ENCODE peak calls at places on chromosomes 6 and 20, in seven cellular contexts. J is HCT116, Q is SK-N-SH, E is HepG2, R is H1, P is GM12878, Y is K562. D is an unnamed sample.

GRCh38 chr6:30515967-30516753 is 26.9 kb downstream of the HLA-E start:
- DNase-seq in Y (peak; percentile 93), J (peak; percentile 61), Q (peak; percentile 76), R (peak; percentile 65), P (peak; percentile 92), E (peak; percentile 95), D (peak; percentile 93)

GRCh38 chr20:25541676-25542075 is 43.7 kb downstream of the NINL start:
- DNase-seq in J (no peak), Y (no peak), Q (no peak), E (no peak), R (no peak), P (no peak), D (no peak)

GRCh38 chr6:127182501-127182900 is 64.0 kb downstream of the RSPO3 start:
- DNase-seq in P (no peak), Q (no peak), E (no peak), R (no peak), Y (no peak), J (no peak), D (no peak)

GRCh38 chr6:98957440-98957839 is 9.7 kb upstream of the FBXL4 start:
- DNase-seq in Q (no peak), E (peak; percentile 2), R (no peak), J (peak; percentile 33), Y (no peak), P (no peak), D (peak; percentile 22)

GRCh38 chr6:2780109-2780730 is 15.0 kb downstream of the WRNIP1 start:
- DNase-seq in J (no peak), R (no peak), Y (no peak), E (no peak), Q (no peak), P (no peak), D (no peak)

GRCh38 chr20:57785720-57786119 is 75.9 kb upstream of the PMEPA1 start:
- DNase-seq in P (no peak), Q (no peak), J (no peak), Y (no peak), E (no peak), R (no peak), D (no peak)

GRCh38 chr20:63364801-63365585 is 3.8 kb upstream of the CHRNA4 start:
- DNase-seq in Y (no peak), Q (no peak), P (no peak), R (no peak), J (no peak), E (no peak), D (no peak)

GRCh38 chr6:39952170-39952569 is 17.9 kb upstream of the MOCS1 start:
- DNase-seq in J (no peak), Q (no peak), E (no peak), P (no peak), Y (no peak), R (no peak), D (no peak)

GRCh38 chr6:17865243-17865642 is 122.2 kb downstream of the KIF13A start:
- DNase-seq in J (peak; percentile 58), Y (no peak), R (no peak), E (no peak), Q (no peak), P (no peak), D (no peak)

GRCh38 chr20:48635791-48636267 is 192.0 kb downstream of the PREX1 start:
- DNase-seq in P (no peak), J (peak; percentile 16), E (peak; percentile 29), R (peak; percentile 41), Q (peak; percentile 90), Y (peak; percentile 87), D (peak; percentile 80)

GRCh38 chr20:51383891-51384510 is 158.5 kb downstream of the NFATC2 start:
- DNase-seq in Y (no peak), R (no peak), J (no peak), Q (no peak), P (no peak), E (no peak), D (no peak)

GRCh38 chr6:22880686-22881433 is 311.5 kb downstream of the HDGFL1 start:
- DNase-seq in P (no peak), Y (no peak), E (peak; percentile 10), R (no peak), J (no peak), Q (peak; percentile 11), D (peak; percentile 38)

GRCh38 chr6:22878706-22879105 is 309.3 kb downstream of the HDGFL1 start:
- DNase-seq in E (no peak), J (no peak), Y (no peak), P (no peak), Q (no peak), R (no peak), D (no peak)

GRCh38 chr6:22875845-22876244 is 306.5 kb downstream of the HDGFL1 start:
- DNase-seq in E (no peak), Y (no peak), R (no peak), J (no peak), Q (no peak), P (no peak), D (no peak)

GRCh38 chr6:22882581-22882980 is 313.2 kb downstream of the HDGFL1 start:
- DNase-seq in Y (no peak), E (no peak), Q (no peak), P (no peak), R (no peak), J (no peak), D (no peak)

DNA sequence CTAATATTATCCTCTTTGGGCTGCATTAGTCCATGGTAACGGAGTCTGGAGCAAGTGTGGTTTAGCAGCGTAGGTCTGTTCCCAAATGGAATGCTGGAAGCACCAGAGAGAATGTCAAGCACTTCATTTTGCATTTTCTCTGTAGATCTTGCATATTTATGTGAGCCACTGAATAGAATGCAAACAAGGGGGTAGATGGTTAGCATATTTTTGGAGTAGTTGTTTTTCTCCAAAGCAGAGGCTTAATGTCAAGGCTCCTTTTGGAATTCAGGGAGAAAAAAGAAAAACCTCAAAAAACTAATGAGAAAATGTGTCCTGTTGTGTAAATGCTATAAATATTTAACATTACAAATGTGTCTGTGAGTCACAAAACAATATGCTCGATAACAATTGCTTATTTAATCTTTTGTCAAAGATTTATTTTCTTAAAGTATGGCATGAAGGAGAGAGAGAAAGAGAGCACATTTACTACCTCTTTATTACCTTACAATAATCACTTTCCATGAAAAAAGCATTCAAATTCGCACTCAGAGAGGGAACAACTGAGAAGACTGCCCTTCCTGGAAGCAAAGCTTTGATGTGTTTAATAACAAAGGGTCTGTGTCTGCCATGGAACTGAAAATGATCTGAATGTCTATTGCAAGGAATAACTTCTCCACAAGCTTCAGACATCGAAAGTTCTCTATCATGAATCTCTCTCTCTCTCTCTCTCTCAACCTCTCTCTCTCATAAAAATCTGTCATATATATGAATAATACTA is 308.8 kb downstream of the HDGFL1 start:
- DNase-seq in Y (no peak), Q (no peak), E (no peak), J (no peak), P (no peak), R (peak; percentile 59), D (no peak)
- TF ChIP-seq JUND in Y (no peak), Q (peak; percentile 16), E (no peak), J (no peak), P (no peak), R (peak; percentile 33), D (no peak)

GRCh38 chr20:1393507-1393882 is 641 bp upstream of the FKBP1A start:
- DNase-seq in J (no peak), R (no peak), E (no peak), Y (no peak), Q (no peak), P (no peak), D (no peak)

GRCh38 chr20:1396702-1397101 is 3.8 kb upstream of the FKBP1A start:
- DNase-seq in P (no peak), J (no peak), R (no peak), Q (no peak), Y (no peak), E (no peak), D (no peak)

GRCh38 chr20:1397710-1398109 is 4.9 kb upstream of the FKBP1A start:
- DNase-seq in Q (no peak), E (no peak), R (no peak), J (no peak), Y (no peak), P (no peak), D (no peak)

GRCh38 chr20:1392693-1393506 is at the start of gene FKBP1A:
- DNase-seq in P (peak; percentile 67), E (peak; percentile 94), J (peak; percentile 78), Q (peak; percentile 95), Y (peak; percentile 89), R (no peak), D (peak; percentile 64)

GRCh38 chr20:1396264-1396663 is 3.4 kb upstream of the FKBP1A start:
- DNase-seq in Q (no peak), E (no peak), J (no peak), Y (no peak), R (no peak), P (no peak), D (no peak)
- TF ChIP-seq JUND in Q (no peak), E (no peak), J (no peak), Y (no peak), R (no peak), P (no peak), D (no peak)

GRCh38 chr20:20369353-20370086 is 1.6 kb downstream of the INSM1 start:
- DNase-seq in R (no peak), J (no peak), P (no peak), Q (peak; percentile 50), E (no peak), Y (no peak), D (peak; percentile 92)
- TF ChIP-seq JUND in R (no peak), J (no peak), P (no peak), Q (no peak), E (no peak), Y (no peak), D (no peak)

DNA sequence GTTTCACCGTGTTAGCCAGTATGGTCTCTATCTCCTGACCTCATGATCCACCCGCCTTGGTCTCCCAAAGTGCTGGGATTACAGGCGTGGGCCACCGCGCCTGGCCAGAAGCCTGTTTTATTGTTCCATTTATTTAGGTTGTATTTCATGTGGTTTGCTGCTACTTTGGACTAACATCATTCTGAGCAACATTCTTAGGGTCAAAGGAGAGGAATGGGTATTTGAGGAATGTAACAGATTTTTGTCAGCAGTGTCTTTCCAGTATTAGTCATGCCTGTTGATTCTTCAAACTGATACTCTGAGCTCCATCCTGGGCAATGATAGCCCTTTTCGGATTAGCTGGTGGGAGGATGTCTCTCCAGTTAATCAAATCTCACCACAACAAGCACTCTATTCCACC is 213.0 kb upstream of the CITED2 start:
- DNase-seq in R (no peak), Q (no peak), J (no peak), E (peak; percentile 76), Y (no peak), P (no peak), D (peak; percentile 29)
- TF ChIP-seq JUND in R (no peak), Q (peak; percentile 85), J (no peak), E (no peak), Y (peak; percentile 42), P (no peak), D (no peak)

GRCh38 chr20:1664911-1665310 is 7.3 kb upstream of the SIRPG start:
- DNase-seq in Q (no peak), Y (no peak), R (no peak), P (peak; percentile 19), J (no peak), E (no peak), D (no peak)
- TF ChIP-seq JUND in Q (no peak), Y (no peak), R (no peak), P (no peak), J (no peak), E (no peak), D (no peak)

DNA sequence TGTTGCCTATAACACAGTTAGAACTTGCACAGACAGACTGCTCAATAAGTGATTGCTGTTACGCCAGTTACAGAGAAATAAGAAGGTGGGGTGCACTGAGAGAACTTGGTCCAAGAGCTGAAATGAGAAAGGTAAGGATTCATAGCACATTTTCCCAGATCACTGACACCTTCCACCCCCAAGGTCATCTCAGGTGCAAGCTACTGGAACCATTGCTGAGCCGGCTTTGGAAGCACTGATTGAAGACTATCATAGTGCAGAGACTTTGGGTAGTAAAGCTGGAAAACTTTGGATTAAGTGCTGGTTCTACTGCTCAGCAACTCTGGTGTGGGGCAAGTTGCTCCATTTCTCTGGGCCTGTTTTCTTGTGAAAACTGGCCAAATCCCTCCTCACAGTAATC is 38.1 kb downstream of the STK35 start:
- DNase-seq in R (no peak), Y (no peak), J (no peak), P (no peak), E (no peak), Q (no peak), D (no peak)
- TF ChIP-seq JUND in R (no peak), Y (no peak), J (no peak), P (no peak), E (no peak), Q (no peak), D (no peak)